ENCODE peak calls at places on chromosomes 1 and 21, in four cellular contexts. J is thoracic aorta, M is epithelial cell of proximal tubule, K is pancreas. H is an unnamed sample.

GRCh38 chr21:29939859-29940245 is at the start of gene GRIK1:
- DNase-seq in J (no peak), M (no peak), K (no peak), H (no peak)

GRCh38 chr1:10724052-10724494 is 72.4 kb downstream of the CASZ1 start:
- DNase-seq in J (no peak), M (peak; percentile 20), K (peak; percentile 81), H (peak; percentile 1)

GRCh38 chr1:22282281-22282970 is 139.5 kb upstream of the WNT4 start:
- DNase-seq in J (no peak), M (no peak), K (no peak), H (no peak)

GRCh38 chr1:116871772-116872146 is 38.0 kb upstream of the PTGFRN start:
- DNase-seq in J (no peak), M (no peak), K (no peak), H (no peak)

GRCh38 chr1:15684468-15685283 is 556 bp downstream of the PLEKHM2 start:
- DNase-seq in J (no peak), M (no peak), K (peak; percentile 40), H (no peak)

GRCh38 chr1:86382878-86383277 is 13.2 kb downstream of the ODF2L start:
- DNase-seq in J (no peak), M (no peak), K (no peak), H (no peak)

GRCh38 chr1:902023-902422 is 21.7 kb upstream of the SAMD11 start:
- DNase-seq in J (no peak), M (no peak), K (no peak), H (no peak)

GRCh38 chr1:85580046-85580411 is 532 bp upstream of the CCN1 start:
- DNase-seq in J (no peak), M (no peak), K (peak; percentile 31), H (no peak)

GRCh38 chr1:156104861-156105546 is 9.5 kb upstream of the LMNA start:
- DNase-seq in J (no peak), M (no peak), K (no peak), H (no peak)

GRCh38 chr1:166113630-166114029 is 53.2 kb downstream of the FAM78B start:
- DNase-seq in J (no peak), M (no peak), K (no peak), H (no peak)

GRCh38 chr1:16208270-16208987 is 4.0 kb downstream of the ARHGEF19 start:
- DNase-seq in J (no peak), M (no peak), K (peak; percentile 19), H (no peak)

GRCh38 chr1:35929730-35930592 is 944 bp upstream of the AGO3 start:
- DNase-seq in J (no peak), M (no peak), K (peak; percentile 28), H (no peak)

GRCh38 chr21:26844258-26845065 is 747 bp downstream of the ADAMTS1 start:
- DNase-seq in J (no peak), M (no peak), K (peak; percentile 60), H (no peak)
- TF ChIP-seq CTCF in J (peak; percentile 5), M (peak; percentile 19), K (no peak), H (peak; percentile 25)

DNA sequence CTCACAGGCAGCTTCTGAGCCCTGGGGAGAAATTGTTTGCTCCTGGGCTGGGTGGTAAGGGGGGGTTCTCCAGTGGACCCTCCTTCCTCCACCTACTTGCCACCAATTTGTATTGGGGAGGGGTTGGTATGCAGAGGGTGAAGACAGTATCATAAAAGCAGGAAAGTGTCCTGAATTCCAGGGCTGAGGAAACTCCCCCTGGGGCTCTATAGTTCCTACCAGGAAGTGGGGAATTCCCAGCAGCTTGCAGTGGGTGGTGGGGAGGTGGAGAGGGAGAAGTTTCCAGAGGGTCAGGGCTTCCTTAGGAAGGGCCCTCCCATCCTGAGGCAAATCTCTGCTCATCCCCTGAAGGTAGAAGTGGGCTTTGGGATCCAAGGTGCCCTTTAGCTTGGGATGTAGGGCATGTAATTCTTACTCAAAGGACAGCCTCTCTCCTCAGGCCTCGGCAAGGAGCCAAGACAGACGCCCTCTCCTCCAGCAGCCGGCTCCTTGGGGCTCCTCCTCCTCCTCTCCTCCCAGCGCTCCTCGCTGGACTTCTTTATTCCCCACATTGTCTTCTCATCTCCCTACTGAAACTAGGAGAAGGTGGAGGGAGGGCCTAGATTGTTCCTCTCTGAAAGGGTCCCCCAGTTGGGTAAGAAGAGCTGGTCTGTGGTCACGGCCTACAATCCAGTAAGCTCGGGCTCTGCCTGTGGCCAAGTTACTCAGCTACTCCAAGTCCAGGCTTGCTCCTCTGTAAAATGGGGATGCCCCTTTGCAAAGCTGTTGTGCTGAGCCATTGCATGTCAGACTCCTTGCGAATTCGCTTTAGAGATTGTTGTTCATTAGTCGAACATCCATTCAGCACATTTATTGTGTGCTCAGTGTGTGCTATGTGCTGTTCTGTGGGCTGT is 17.9 kb upstream of the CSF1 start:
- DNase-seq in J (no peak), M (no peak), K (no peak), H (no peak)
- H3K4me3 ChIP-seq in J (no peak overlapping the region), M (no peak overlapping the region), K (no peak overlapping the region), H (no peak overlapping the region)

DNA sequence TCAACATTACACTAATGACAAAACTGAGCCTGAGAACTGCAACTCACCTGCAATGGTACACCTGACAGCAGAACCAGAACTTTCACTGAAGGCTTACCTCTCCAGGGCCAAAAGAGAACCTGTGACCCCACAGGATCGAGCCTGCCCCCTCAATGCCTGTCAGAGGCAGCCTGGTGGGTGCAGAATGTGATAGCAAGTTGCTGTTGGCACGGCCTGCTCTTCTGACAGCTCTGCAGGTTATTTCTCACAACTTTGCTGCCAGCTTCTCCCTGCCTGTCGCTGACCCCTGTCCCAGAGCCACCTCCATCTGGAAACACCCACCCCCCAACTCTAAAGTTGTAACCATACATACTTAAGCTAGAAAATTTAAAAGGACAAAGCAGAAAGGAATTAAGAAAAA is 35.2 kb downstream of the HIVEP3 start:
- DNase-seq in J (no peak), M (no peak), K (no peak), H (no peak)
- TF ChIP-seq CTCF in J (no peak), M (no peak), K (no peak), H (no peak)

GRCh38 chr1:232620356-232620841 is 9.5 kb downstream of the SIPA1L2 start:
- DNase-seq in J (no peak), M (peak; percentile 80), K (peak; percentile 41), H (no peak)
- H3K4me3 ChIP-seq in J (peak overlapping the region; percentile 20), M (peak overlapping the region; percentile 12), K (peak overlapping the region; percentile 0), H (no peak overlapping the region)

DNA sequence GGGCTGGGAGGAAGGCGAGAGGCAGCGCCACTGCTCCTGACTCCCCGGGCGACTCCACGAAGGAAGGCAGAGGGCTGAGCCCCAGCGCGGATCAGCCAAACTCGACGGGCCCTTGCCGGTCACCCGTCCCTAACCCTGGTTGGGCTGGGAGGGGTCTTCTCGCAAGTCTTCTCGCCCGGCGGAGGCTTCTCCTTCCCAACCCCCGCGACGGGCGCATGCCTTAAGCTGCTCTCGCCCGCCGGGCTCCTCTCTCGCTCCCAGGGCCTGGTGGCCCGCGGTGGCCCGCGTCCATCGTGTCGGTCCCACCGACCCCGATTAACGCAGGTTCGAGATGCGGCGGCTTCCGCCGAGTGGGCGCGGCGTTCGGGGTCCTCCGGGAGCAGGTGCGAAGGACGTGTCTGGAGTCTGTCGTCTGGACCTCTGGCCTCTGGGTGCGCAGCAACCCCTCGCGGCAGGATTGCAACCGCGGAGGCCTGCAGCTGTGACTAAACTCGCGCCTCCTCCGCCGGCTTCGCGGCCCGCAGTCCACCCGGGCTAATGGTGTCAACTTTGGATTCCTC is 29.0 kb upstream of the PPM1J start:
- DNase-seq in J (no peak), M (no peak), K (peak; percentile 19), H (no peak)
- TF ChIP-seq CTCF in J (peak; percentile 27), M (peak; percentile 59), K (peak; percentile 18), H (peak; percentile 67)

H was measured in kidney epithelial cell.